ENCODE peak calls at places on chromosomes 6 and 20, in four cellular contexts. X is NCI-H1092, D is Daoy, H is A549. E is an unnamed sample.

GRCh38 chr6:143100429-143100828 is 39.7 kb downstream of the AIG1 start:
- DNase-seq in H (no peak), D (no peak), X (no peak), E (no peak)

GRCh38 chr6:87944541-87944954 is 103.1 kb upstream of the SPACA1 start:
- DNase-seq in H (peak), D (peak), X (no peak), E (peak)

GRCh38 chr6:78031228-78031627 is 378.4 kb downstream of the MEI4 start:
- DNase-seq in D (no peak), H (no peak), X (no peak), E (no peak)

GRCh38 chr20:16082051-16082550 is 491.1 kb downstream of the KIF16B start:
- DNase-seq in X (no peak), H (no peak), D (no peak), E (no peak)

GRCh38 chr20:5806457-5807263 is 56.5 kb downstream of the SHLD1 start:
- DNase-seq in D (no peak), H (peak), X (no peak), E (no peak)

GRCh38 chr6:152380993-152381898 is 255.9 kb downstream of the SYNE1 start:
- DNase-seq in X (no peak), H (peak), D (peak), E (peak)

GRCh38 chr6:20302168-20302567 is 89.9 kb upstream of the MBOAT1 start:
- DNase-seq in X (no peak), H (no peak), D (no peak), E (no peak)

GRCh38 chr20:36175016-36175415 is 20.5 kb downstream of the EPB41L1 start:
- DNase-seq in X (no peak), D (no peak), H (no peak), E (no peak)